ENCODE peak calls at places on chromosomes 12 and 14, in seven cellular contexts. E is GM03348; T is stimulated activated CD8-positive, alpha-beta memory T cell treated with anti-CD3 and anti-CD28 coated beads, Interleukin-2, amount 100 ng/mL, for 1 hour; R is endothelial cell; L is left cardiac atrium; Z is ecto neural progenitor cell; Y is activated CD4-positive, alpha-beta memory T cell treated with anti-CD3 and anti-CD28 coated beads, Interleukin-2, amount 10 ng/mL, durations not matched to agents 7 days and 5 days. H is an unnamed sample.

GRCh38 chr14:65453807-65454480 is 41.4 kb downstream of the FUT8 start:
- DNase-seq in T (no peak), R (no peak), L (no peak), E (no peak), Z (no peak), Y (no peak), H (no peak)

GRCh38 chr12:26135010-26135420 is 10.2 kb upstream of the BHLHE41 start:
- DNase-seq in R (no peak), L (peak; percentile 52), E (no peak), T (no peak), Y (no peak), Z (no peak), H (no peak)

GRCh38 chr14:52299692-52300278 is 14.3 kb upstream of the PTGER2 start:
- DNase-seq in E (peak; percentile 76), T (no peak), Y (no peak), L (no peak), Z (no peak), R (no peak), H (no peak)

GRCh38 chr12:51961834-51962233 is 10.3 kb downstream of the ACVR1B start:
- DNase-seq in T (no peak), R (no peak), Y (no peak), E (no peak), L (no peak), Z (no peak), H (no peak)

GRCh38 chr14:35046751-35047536 is 872 bp downstream of the FAM177A1 start:
- DNase-seq in T (no peak), L (peak; percentile 59), R (no peak), E (no peak), Z (no peak), Y (peak; percentile 65), H (no peak)

GRCh38 chr12:14257734-14258467 is 107.6 kb upstream of the ATF7IP start:
- DNase-seq in T (peak; percentile 64), Z (peak; percentile 86), L (peak; percentile 92), R (peak; percentile 95), Y (peak; percentile 95), E (peak; percentile 79), H (peak; percentile 87)

GRCh38 chr12:2339022-2339431 is 286.2 kb downstream of the CACNA1C start:
- DNase-seq in Y (no peak), R (no peak), Z (no peak), T (no peak), E (peak; percentile 34), L (no peak), H (no peak)

GRCh38 chr12:91980345-91980744 is 165.3 kb downstream of the BTG1 start:
- DNase-seq in R (no peak), L (no peak), Z (no peak), E (no peak), T (no peak), Y (no peak), H (no peak)

GRCh38 chr12:108814462-108815211 is 42.7 kb downstream of the SSH1 start:
- DNase-seq in T (no peak), L (no peak), Y (no peak), Z (no peak), R (no peak), E (no peak), H (no peak)

GRCh38 chr12:122046145-122046544 is 24.5 kb downstream of the BCL7A start:
- DNase-seq in T (no peak), Z (no peak), R (no peak), L (no peak), Y (no peak), E (no peak), H (no peak)

GRCh38 chr12:6345319-6346071 is 3.6 kb upstream of the TNFRSF1A start:
- DNase-seq in R (no peak), E (peak; percentile 65), Y (peak; percentile 63), L (peak; percentile 73), T (no peak), Z (no peak), H (peak; percentile 40)

GRCh38 chr14:94009767-94010166 is 12.7 kb downstream of the CCDC197 start:
- DNase-seq in Y (no peak), L (no peak), E (peak; percentile 50), Z (no peak), T (no peak), R (no peak), H (no peak)

GRCh38 chr12:63206908-63207307 is 55.9 kb upstream of the AVPR1A start:
- DNase-seq in R (no peak), E (no peak), Y (no peak), L (no peak), Z (no peak), T (no peak), H (no peak)

GRCh38 chr14:77139540-77140342 is 1.9 kb downstream of the ZDHHC22 start:
- DNase-seq in Z (peak; percentile 91), T (no peak), E (peak; percentile 62), L (no peak), R (peak; percentile 84), Y (peak; percentile 54), H (peak; percentile 63)

GRCh38 chr12:10220398-10221077 is 7.9 kb downstream of the GABARAPL1 start:
- DNase-seq in T (no peak), Y (no peak), R (no peak), L (peak; percentile 80), E (peak; percentile 46), Z (no peak), H (no peak)

GRCh38 chr14:75848337-75848736 is 133.5 kb downstream of the TGFB3 start:
- DNase-seq in R (no peak), Z (no peak), T (no peak), E (no peak), L (no peak), Y (no peak), H (no peak)

GRCh38 chr12:111673503-111673902 is 12.3 kb downstream of the BRAP start:
- DNase-seq in E (peak; percentile 39), R (no peak), Z (no peak), T (no peak), L (no peak), Y (no peak), H (no peak)

GRCh38 chr12:109701064-109701463 is 12.6 kb upstream of the FAM222A start:
- DNase-seq in E (no peak), Z (no peak), Y (no peak), L (no peak), T (no peak), R (no peak), H (no peak)

GRCh38 chr12:93808169-93808899 is 131.2 kb downstream of the CRADD start:
- DNase-seq in R (no peak), T (no peak), E (no peak), Y (no peak), Z (no peak), L (no peak), H (no peak)

GRCh38 chr12:108101605-108102175 is 27.4 kb upstream of the WSCD2 start:
- DNase-seq in E (no peak), Z (no peak), Y (no peak), T (no peak), L (no peak), R (no peak), H (no peak)

H was measured in activated CD8-positive, alpha-beta T cell treated with anti-CD3 and anti-CD28 coated beads, Interleukin-2, amount 10 ng/mL, durations not matched to agents 7 days and 5 days.